ENCODE peak calls at places on chromosomes 13 and 19, in seven cellular contexts. One of them, this sample, is unnamed.

GRCh38 chr19:56837892-56838679 is 2.4 kb downstream of the PEG3 start:
- DNase-seq in myocyte: no peak
- DNase-seq in endothelial cell: no peak
- DNase-seq in SW480: no peak
- DNase-seq in NCI-H1092 treated with DMSO at 0.1 percent for 48 hours: no peak
- DNase-seq in Kasumi-1: no peak
- DNase-seq in stimulated activated naive CD4-positive, alpha-beta T cell: no peak
- DNase-seq in this sample: peak

GRCh38 chr13:76837811-76838210 is 48.4 kb downstream of the KCTD12 start:
- DNase-seq in myocyte: peak
- DNase-seq in endothelial cell: no peak
- DNase-seq in SW480: no peak
- DNase-seq in NCI-H1092 treated with DMSO at 0.1 percent for 48 hours: peak
- DNase-seq in Kasumi-1: no peak
- DNase-seq in stimulated activated naive CD4-positive, alpha-beta T cell: no peak
- DNase-seq in this sample: no peak

GRCh38 chr19:31054430-31054829 is 294.8 kb downstream of the TSHZ3 start:
- DNase-seq in myocyte: peak
- DNase-seq in endothelial cell: peak
- DNase-seq in SW480: peak
- DNase-seq in NCI-H1092 treated with DMSO at 0.1 percent for 48 hours: no peak
- DNase-seq in Kasumi-1: no peak
- DNase-seq in stimulated activated naive CD4-positive, alpha-beta T cell: no peak
- DNase-seq in this sample: peak

GRCh38 chr13:25771208-25771607 is 280.6 kb downstream of the SHISA2 start:
- DNase-seq in myocyte: no peak
- DNase-seq in endothelial cell: no peak
- DNase-seq in SW480: no peak
- DNase-seq in NCI-H1092 treated with DMSO at 0.1 percent for 48 hours: no peak
- DNase-seq in Kasumi-1: no peak
- DNase-seq in stimulated activated naive CD4-positive, alpha-beta T cell: no peak
- DNase-seq in this sample: no peak

GRCh38 chr13:98089246-98089645 is 53.6 kb upstream of the FARP1 start:
- DNase-seq in myocyte: no peak
- DNase-seq in endothelial cell: no peak
- DNase-seq in SW480: no peak
- DNase-seq in NCI-H1092 treated with DMSO at 0.1 percent for 48 hours: no peak
- DNase-seq in Kasumi-1: no peak
- DNase-seq in stimulated activated naive CD4-positive, alpha-beta T cell: no peak
- DNase-seq in this sample: no peak

GRCh38 chr19:16087940-16088339 is 11.6 kb downstream of the TPM4 start:
- DNase-seq in myocyte: no peak
- DNase-seq in endothelial cell: no peak
- DNase-seq in SW480: no peak
- DNase-seq in NCI-H1092 treated with DMSO at 0.1 percent for 48 hours: no peak
- DNase-seq in Kasumi-1: no peak
- DNase-seq in stimulated activated naive CD4-positive, alpha-beta T cell: no peak
- DNase-seq in this sample: no peak

GRCh38 chr19:39941151-39941550 is 6.7 kb upstream of the FCGBP start:
- DNase-seq in myocyte: no peak
- DNase-seq in endothelial cell: no peak
- DNase-seq in SW480: no peak
- DNase-seq in NCI-H1092 treated with DMSO at 0.1 percent for 48 hours: no peak
- DNase-seq in Kasumi-1: no peak
- DNase-seq in stimulated activated naive CD4-positive, alpha-beta T cell: peak
- DNase-seq in this sample: no peak

GRCh38 chr19:18046066-18046718 is 38.2 kb downstream of the ARRDC2 start:
- DNase-seq in myocyte: peak
- DNase-seq in endothelial cell: no peak
- DNase-seq in SW480: peak
- DNase-seq in NCI-H1092 treated with DMSO at 0.1 percent for 48 hours: no peak
- DNase-seq in Kasumi-1: no peak
- DNase-seq in stimulated activated naive CD4-positive, alpha-beta T cell: no peak
- DNase-seq in this sample: no peak

GRCh38 chr13:107713314-107713713 is 502.0 kb downstream of the LIG4 start:
- DNase-seq in myocyte: no peak
- DNase-seq in endothelial cell: no peak
- DNase-seq in SW480: no peak
- DNase-seq in NCI-H1092 treated with DMSO at 0.1 percent for 48 hours: peak
- DNase-seq in Kasumi-1: no peak
- DNase-seq in stimulated activated naive CD4-positive, alpha-beta T cell: no peak
- DNase-seq in this sample: no peak

GRCh38 chr19:34351382-34351802 is 13.6 kb upstream of the GPI start:
- DNase-seq in myocyte: no peak
- DNase-seq in endothelial cell: no peak
- DNase-seq in SW480: peak
- DNase-seq in NCI-H1092 treated with DMSO at 0.1 percent for 48 hours: no peak
- DNase-seq in Kasumi-1: no peak
- DNase-seq in stimulated activated naive CD4-positive, alpha-beta T cell: no peak
- DNase-seq in this sample: no peak

GRCh38 chr13:104487006-104487405 is 1420.8 kb upstream of the SLC10A2 start:
- DNase-seq in myocyte: no peak
- DNase-seq in endothelial cell: no peak
- DNase-seq in SW480: no peak
- DNase-seq in NCI-H1092 treated with DMSO at 0.1 percent for 48 hours: no peak
- DNase-seq in Kasumi-1: no peak
- DNase-seq in stimulated activated naive CD4-positive, alpha-beta T cell: no peak
- DNase-seq in this sample: no peak

GRCh38 chr13:44523176-44524017 is 52.7 kb downstream of the TSC22D1 start:
- DNase-seq in myocyte: peak
- DNase-seq in endothelial cell: no peak
- DNase-seq in SW480: peak
- DNase-seq in NCI-H1092 treated with DMSO at 0.1 percent for 48 hours: no peak
- DNase-seq in Kasumi-1: no peak
- DNase-seq in stimulated activated naive CD4-positive, alpha-beta T cell: no peak
- DNase-seq in this sample: no peak

GRCh38 chr19:1453525-1454371 is 3.8 kb downstream of the APC2 start:
- DNase-seq in myocyte: peak
- DNase-seq in endothelial cell: no peak
- DNase-seq in SW480: peak
- DNase-seq in NCI-H1092 treated with DMSO at 0.1 percent for 48 hours: no peak
- DNase-seq in Kasumi-1: no peak
- DNase-seq in stimulated activated naive CD4-positive, alpha-beta T cell: no peak
- DNase-seq in this sample: peak

GRCh38 chr19:42316223-42317211 is 3.4 kb downstream of the TMEM145 start:
- DNase-seq in myocyte: peak
- DNase-seq in endothelial cell: no peak
- DNase-seq in SW480: peak
- DNase-seq in NCI-H1092 treated with DMSO at 0.1 percent for 48 hours: no peak
- DNase-seq in Kasumi-1: peak
- DNase-seq in stimulated activated naive CD4-positive, alpha-beta T cell: no peak
- DNase-seq in this sample: peak

GRCh38 chr19:53531457-53531856 is 6.5 kb upstream of the ZNF331 start:
- DNase-seq in myocyte: no peak
- DNase-seq in endothelial cell: no peak
- DNase-seq in SW480: no peak
- DNase-seq in NCI-H1092 treated with DMSO at 0.1 percent for 48 hours: no peak
- DNase-seq in Kasumi-1: no peak
- DNase-seq in stimulated activated naive CD4-positive, alpha-beta T cell: no peak
- DNase-seq in this sample: no peak

GRCh38 chr19:5143471-5144411 is 174.8 kb downstream of the KDM4B start:
- DNase-seq in myocyte: no peak
- DNase-seq in endothelial cell: no peak
- DNase-seq in SW480: no peak
- DNase-seq in NCI-H1092 treated with DMSO at 0.1 percent for 48 hours: no peak
- DNase-seq in Kasumi-1: no peak
- DNase-seq in stimulated activated naive CD4-positive, alpha-beta T cell: no peak
- DNase-seq in this sample: peak

GRCh38 chr19:29583196-29584006 is 22.7 kb upstream of the POP4 start:
- DNase-seq in myocyte: peak
- DNase-seq in endothelial cell: no peak
- DNase-seq in SW480: no peak
- DNase-seq in NCI-H1092 treated with DMSO at 0.1 percent for 48 hours: no peak
- DNase-seq in Kasumi-1: no peak
- DNase-seq in stimulated activated naive CD4-positive, alpha-beta T cell: no peak
- DNase-seq in this sample: no peak

GRCh38 chr13:76330216-76330615 is 556.0 kb downstream of the KCTD12 start:
- DNase-seq in myocyte: no peak
- DNase-seq in endothelial cell: no peak
- DNase-seq in SW480: no peak
- DNase-seq in NCI-H1092 treated with DMSO at 0.1 percent for 48 hours: no peak
- DNase-seq in Kasumi-1: no peak
- DNase-seq in stimulated activated naive CD4-positive, alpha-beta T cell: no peak
- DNase-seq in this sample: no peak

GRCh38 chr13:41405367-41405766 is 52.0 kb upstream of the RGCC start:
- DNase-seq in myocyte: no peak
- DNase-seq in endothelial cell: no peak
- DNase-seq in SW480: no peak
- DNase-seq in NCI-H1092 treated with DMSO at 0.1 percent for 48 hours: no peak
- DNase-seq in Kasumi-1: no peak
- DNase-seq in stimulated activated naive CD4-positive, alpha-beta T cell: no peak
- DNase-seq in this sample: no peak

GRCh38 chr19:3832001-3832400 is 36.8 kb downstream of the ZFR2 start:
- DNase-seq in myocyte: no peak
- DNase-seq in endothelial cell: no peak
- DNase-seq in SW480: no peak
- DNase-seq in NCI-H1092 treated with DMSO at 0.1 percent for 48 hours: no peak
- DNase-seq in Kasumi-1: no peak
- DNase-seq in stimulated activated naive CD4-positive, alpha-beta T cell: no peak
- DNase-seq in this sample: no peak

GRCh38 chr13:104460553-104460952 is 1394.3 kb upstream of the SLC10A2 start:
- DNase-seq in myocyte: no peak
- DNase-seq in endothelial cell: no peak
- DNase-seq in SW480: no peak
- DNase-seq in NCI-H1092 treated with DMSO at 0.1 percent for 48 hours: no peak
- DNase-seq in Kasumi-1: no peak
- DNase-seq in stimulated activated naive CD4-positive, alpha-beta T cell: no peak
- DNase-seq in this sample: no peak

GRCh38 chr19:56900573-56901097 is 60.1 kb upstream of the PEG3 start:
- DNase-seq in myocyte: no peak
- DNase-seq in endothelial cell: no peak
- DNase-seq in SW480: no peak
- DNase-seq in NCI-H1092 treated with DMSO at 0.1 percent for 48 hours: no peak
- DNase-seq in Kasumi-1: no peak
- DNase-seq in stimulated activated naive CD4-positive, alpha-beta T cell: no peak
- DNase-seq in this sample: no peak

GRCh38 chr13:41408061-41408460 is 49.3 kb upstream of the RGCC start:
- DNase-seq in myocyte: no peak
- DNase-seq in endothelial cell: no peak
- DNase-seq in SW480: no peak
- DNase-seq in NCI-H1092 treated with DMSO at 0.1 percent for 48 hours: no peak
- DNase-seq in Kasumi-1: no peak
- DNase-seq in stimulated activated naive CD4-positive, alpha-beta T cell: no peak
- DNase-seq in this sample: no peak

GRCh38 chr13:23288564-23288963 is 107.8 kb downstream of the SGCG start:
- DNase-seq in myocyte: peak
- DNase-seq in endothelial cell: no peak
- DNase-seq in SW480: no peak
- DNase-seq in NCI-H1092 treated with DMSO at 0.1 percent for 48 hours: no peak
- DNase-seq in Kasumi-1: no peak
- DNase-seq in stimulated activated naive CD4-positive, alpha-beta T cell: no peak
- DNase-seq in this sample: no peak

GRCh38 chr13:62663767-62664166 is 1248.1 kb upstream of the PCDH20 start:
- DNase-seq in myocyte: no peak
- DNase-seq in endothelial cell: no peak
- DNase-seq in SW480: no peak
- DNase-seq in NCI-H1092 treated with DMSO at 0.1 percent for 48 hours: no peak
- DNase-seq in Kasumi-1: no peak
- DNase-seq in stimulated activated naive CD4-positive, alpha-beta T cell: no peak
- DNase-seq in this sample: no peak

GRCh38 chr19:45340899-45341453 is 426 bp downstream of the KLC3 start:
- DNase-seq in myocyte: no peak
- DNase-seq in endothelial cell: no peak
- DNase-seq in SW480: peak
- DNase-seq in NCI-H1092 treated with DMSO at 0.1 percent for 48 hours: no peak
- DNase-seq in Kasumi-1: no peak
- DNase-seq in stimulated activated naive CD4-positive, alpha-beta T cell: no peak
- DNase-seq in this sample: no peak

GRCh38 chr19:23287620-23288019 is 37.4 kb upstream of the ZNF724 start:
- DNase-seq in myocyte: no peak
- DNase-seq in endothelial cell: no peak
- DNase-seq in SW480: no peak
- DNase-seq in NCI-H1092 treated with DMSO at 0.1 percent for 48 hours: no peak
- DNase-seq in Kasumi-1: no peak
- DNase-seq in stimulated activated naive CD4-positive, alpha-beta T cell: no peak
- DNase-seq in this sample: no peak

GRCh38 chr13:112062619-112063308 is 4.2 kb upstream of the SOX1 start:
- DNase-seq in myocyte: no peak
- DNase-seq in endothelial cell: peak
- DNase-seq in SW480: no peak
- DNase-seq in NCI-H1092 treated with DMSO at 0.1 percent for 48 hours: peak
- DNase-seq in Kasumi-1: no peak
- DNase-seq in stimulated activated naive CD4-positive, alpha-beta T cell: no peak
- DNase-seq in this sample: peak

GRCh38 chr19:56141416-56141992 is 417 bp downstream of the ZNF444 start:
- DNase-seq in myocyte: no peak
- DNase-seq in endothelial cell: peak
- DNase-seq in SW480: no peak
- DNase-seq in NCI-H1092 treated with DMSO at 0.1 percent for 48 hours: peak
- DNase-seq in Kasumi-1: no peak
- DNase-seq in stimulated activated naive CD4-positive, alpha-beta T cell: peak
- DNase-seq in this sample: no peak

GRCh38 chr19:42150353-42150752 is 18.1 kb upstream of the POU2F2 start:
- DNase-seq in myocyte: no peak
- DNase-seq in endothelial cell: no peak
- DNase-seq in SW480: no peak
- DNase-seq in NCI-H1092 treated with DMSO at 0.1 percent for 48 hours: peak
- DNase-seq in Kasumi-1: no peak
- DNase-seq in stimulated activated naive CD4-positive, alpha-beta T cell: no peak
- DNase-seq in this sample: peak

GRCh38 chr13:113660066-113660465 is 2.1 kb upstream of the ATP4B start:
- DNase-seq in myocyte: no peak
- DNase-seq in endothelial cell: no peak
- DNase-seq in SW480: no peak
- DNase-seq in NCI-H1092 treated with DMSO at 0.1 percent for 48 hours: no peak
- DNase-seq in Kasumi-1: no peak
- DNase-seq in stimulated activated naive CD4-positive, alpha-beta T cell: no peak
- DNase-seq in this sample: peak